ENCODE peak calls at places on chromosomes 6 and 20, in seven cellular contexts. One of them, this sample, is unnamed.

GRCh38 chr6:141026504-141026903 is 1106.2 kb upstream of the GJE1 start:
- DNase-seq in osteocyte: no peak
- DNase-seq in GM13976: no peak
- DNase-seq in fibroblast of lung: no peak
- DNase-seq in left lung: no peak
- DNase-seq in AG09309: no peak
- DNase-seq in endothelial cell: no peak
- DNase-seq in this sample: no peak

GRCh38 chr6:7085911-7086310 is 21.9 kb upstream of the RREB1 start:
- DNase-seq in osteocyte: no peak
- DNase-seq in GM13976: no peak
- DNase-seq in fibroblast of lung: peak; percentile 3
- DNase-seq in left lung: no peak
- DNase-seq in AG09309: no peak
- DNase-seq in endothelial cell: no peak
- DNase-seq in this sample: peak; percentile 43

GRCh38 chr6:76792394-76792793 is 670.9 kb downstream of the HTR1B start:
- DNase-seq in osteocyte: no peak
- DNase-seq in GM13976: no peak
- DNase-seq in fibroblast of lung: no peak
- DNase-seq in left lung: no peak
- DNase-seq in AG09309: no peak
- DNase-seq in endothelial cell: no peak
- DNase-seq in this sample: peak; percentile 61

GRCh38 chr6:169062272-169062671 is 191.4 kb downstream of the THBS2 start:
- DNase-seq in osteocyte: no peak
- DNase-seq in GM13976: no peak
- DNase-seq in fibroblast of lung: no peak
- DNase-seq in left lung: no peak
- DNase-seq in AG09309: no peak
- DNase-seq in endothelial cell: no peak
- DNase-seq in this sample: no peak

GRCh38 chr6:50120300-50120699 is 70.6 kb upstream of the DEFB112 start:
- DNase-seq in osteocyte: no peak
- DNase-seq in GM13976: no peak
- DNase-seq in fibroblast of lung: no peak
- DNase-seq in left lung: no peak
- DNase-seq in AG09309: no peak
- DNase-seq in endothelial cell: no peak
- DNase-seq in this sample: peak; percentile 51

GRCh38 chr6:25331085-25331685 is 52.0 kb downstream of the CARMIL1 start:
- DNase-seq in osteocyte: no peak
- DNase-seq in GM13976: no peak
- DNase-seq in fibroblast of lung: no peak
- DNase-seq in left lung: no peak
- DNase-seq in AG09309: no peak
- DNase-seq in endothelial cell: no peak
- DNase-seq in this sample: no peak

GRCh38 chr20:38633577-38634093 is 32.0 kb downstream of the ARHGAP40 start:
- DNase-seq in osteocyte: no peak
- DNase-seq in GM13976: peak; percentile 85
- DNase-seq in fibroblast of lung: peak; percentile 14
- DNase-seq in left lung: no peak
- DNase-seq in AG09309: no peak
- DNase-seq in endothelial cell: peak; percentile 82
- DNase-seq in this sample: peak; percentile 63

GRCh38 chr20:37524859-37525708 is 2.6 kb downstream of the BLCAP start:
- DNase-seq in osteocyte: no peak
- DNase-seq in GM13976: no peak
- DNase-seq in fibroblast of lung: peak; percentile 69
- DNase-seq in left lung: no peak
- DNase-seq in AG09309: no peak
- DNase-seq in endothelial cell: no peak
- DNase-seq in this sample: peak; percentile 94

GRCh38 chr6:27214126-27214601 is 33.3 kb upstream of the PRSS16 start:
- DNase-seq in osteocyte: no peak
- DNase-seq in GM13976: no peak
- DNase-seq in fibroblast of lung: no peak
- DNase-seq in left lung: no peak
- DNase-seq in AG09309: no peak
- DNase-seq in endothelial cell: no peak
- DNase-seq in this sample: no peak

GRCh38 chr6:109299695-109300564 is 82.3 kb downstream of the CD164 start:
- DNase-seq in osteocyte: no peak
- DNase-seq in GM13976: no peak
- DNase-seq in fibroblast of lung: no peak
- DNase-seq in left lung: no peak
- DNase-seq in AG09309: no peak
- DNase-seq in endothelial cell: no peak
- DNase-seq in this sample: no peak

DNA sequence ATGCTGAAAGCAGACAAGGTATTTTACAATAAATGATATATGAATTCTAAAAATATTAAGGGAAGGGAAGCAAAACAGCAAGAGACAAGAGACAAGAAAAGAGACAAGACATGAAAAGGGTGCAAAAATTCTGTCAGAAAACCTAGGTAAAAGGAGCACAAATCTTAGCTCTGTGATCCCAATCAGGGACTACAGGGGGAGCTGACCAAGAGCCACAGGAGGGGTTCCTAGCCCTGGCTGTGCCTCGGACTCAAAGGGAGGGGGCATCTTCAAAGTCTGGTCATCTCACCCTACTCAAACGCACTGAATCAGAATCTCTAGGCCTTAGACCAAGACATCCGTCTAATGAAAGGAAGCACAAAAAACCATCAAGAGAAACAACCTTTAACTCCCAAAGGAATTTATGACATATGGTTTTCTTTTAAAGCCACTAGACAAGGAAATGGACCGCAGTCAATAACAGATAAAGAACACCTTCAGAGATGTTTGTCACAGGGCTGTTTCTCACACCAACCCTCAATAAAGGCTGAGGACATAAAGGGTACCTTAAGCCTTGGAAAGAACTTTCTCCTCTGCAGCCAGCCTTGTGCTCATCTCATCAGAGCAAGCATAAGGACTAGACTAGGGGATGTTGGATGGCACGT is 130.4 kb upstream of the CDYL start:
- DNase-seq in osteocyte: no peak
- DNase-seq in GM13976: no peak
- DNase-seq in fibroblast of lung: no peak
- DNase-seq in left lung: no peak
- DNase-seq in AG09309: no peak
- DNase-seq in endothelial cell: no peak
- DNase-seq in this sample: no peak
- TF ChIP-seq CTCF in osteocyte: no peak
- TF ChIP-seq CTCF in GM13976: no peak
- TF ChIP-seq CTCF in fibroblast of lung: no peak
- TF ChIP-seq CTCF in left lung: no peak
- TF ChIP-seq CTCF in AG09309: no peak
- TF ChIP-seq CTCF in endothelial cell: no peak
- TF ChIP-seq CTCF in this sample: no peak

GRCh38 chr6:2285510-2285909 is 40.1 kb upstream of the GMDS start:
- DNase-seq in osteocyte: no peak
- DNase-seq in GM13976: no peak
- DNase-seq in fibroblast of lung: no peak
- DNase-seq in left lung: no peak
- DNase-seq in AG09309: no peak
- DNase-seq in endothelial cell: no peak
- DNase-seq in this sample: no peak
- TF ChIP-seq CTCF in osteocyte: no peak
- TF ChIP-seq CTCF in GM13976: no peak
- TF ChIP-seq CTCF in fibroblast of lung: no peak
- TF ChIP-seq CTCF in left lung: no peak
- TF ChIP-seq CTCF in AG09309: no peak
- TF ChIP-seq CTCF in endothelial cell: no peak
- TF ChIP-seq CTCF in this sample: no peak

DNA sequence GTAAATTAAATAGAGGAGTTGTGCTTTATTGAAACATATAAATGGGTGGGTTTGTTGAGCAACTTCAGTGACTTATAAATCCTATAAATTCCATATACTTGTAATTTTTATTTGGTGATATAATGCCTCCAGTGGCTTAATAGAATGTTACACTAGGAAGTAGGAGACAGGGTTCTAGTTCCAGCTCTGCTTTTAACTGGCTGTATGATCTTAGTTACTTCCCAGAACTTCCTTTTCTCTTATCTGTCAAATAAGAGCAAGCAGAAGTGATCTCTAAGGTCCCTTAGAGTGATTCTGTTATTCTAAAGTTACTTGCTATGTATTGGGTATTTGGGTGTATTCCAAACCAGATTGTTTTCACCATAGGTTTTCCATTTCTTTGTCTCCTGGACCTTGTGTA is 10.2 kb downstream of the ZSCAN23 start:
- DNase-seq in osteocyte: no peak
- DNase-seq in GM13976: no peak
- DNase-seq in fibroblast of lung: no peak
- DNase-seq in left lung: no peak
- DNase-seq in AG09309: no peak
- DNase-seq in endothelial cell: no peak
- DNase-seq in this sample: no peak
- TF ChIP-seq CTCF in osteocyte: no peak
- TF ChIP-seq CTCF in GM13976: no peak
- TF ChIP-seq CTCF in fibroblast of lung: no peak
- TF ChIP-seq CTCF in left lung: no peak
- TF ChIP-seq CTCF in AG09309: no peak
- TF ChIP-seq CTCF in endothelial cell: no peak
- TF ChIP-seq CTCF in this sample: no peak

DNA sequence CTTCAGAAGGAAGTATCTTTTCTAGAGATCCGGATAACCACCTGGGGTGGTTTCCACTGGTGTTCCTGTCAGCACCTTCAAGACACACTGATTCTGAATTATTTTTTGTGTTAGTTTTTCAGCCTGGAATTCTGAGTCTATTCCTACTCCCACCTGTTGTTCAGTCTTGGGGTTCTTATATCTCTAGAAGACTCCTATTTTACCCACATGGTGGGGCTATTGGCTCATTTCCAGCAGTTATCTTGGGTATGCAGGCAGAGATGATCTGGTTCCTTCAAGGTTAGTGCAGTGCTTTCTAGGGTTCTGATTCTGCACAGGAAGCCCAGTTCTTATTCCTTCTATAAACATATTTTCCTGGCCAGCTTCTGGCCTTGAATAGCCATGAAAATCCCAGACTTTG is 175.6 kb upstream of the PDE7B start:
- DNase-seq in osteocyte: no peak
- DNase-seq in GM13976: peak; percentile 16
- DNase-seq in fibroblast of lung: peak; percentile 13
- DNase-seq in left lung: no peak
- DNase-seq in AG09309: no peak
- DNase-seq in endothelial cell: peak; percentile 59
- DNase-seq in this sample: peak; percentile 57
- TF ChIP-seq CTCF in osteocyte: peak; percentile 58
- TF ChIP-seq CTCF in GM13976: peak; percentile 37
- TF ChIP-seq CTCF in fibroblast of lung: no peak
- TF ChIP-seq CTCF in left lung: no peak
- TF ChIP-seq CTCF in AG09309: no peak
- TF ChIP-seq CTCF in endothelial cell: peak; percentile 46
- TF ChIP-seq CTCF in this sample: no peak

DNA sequence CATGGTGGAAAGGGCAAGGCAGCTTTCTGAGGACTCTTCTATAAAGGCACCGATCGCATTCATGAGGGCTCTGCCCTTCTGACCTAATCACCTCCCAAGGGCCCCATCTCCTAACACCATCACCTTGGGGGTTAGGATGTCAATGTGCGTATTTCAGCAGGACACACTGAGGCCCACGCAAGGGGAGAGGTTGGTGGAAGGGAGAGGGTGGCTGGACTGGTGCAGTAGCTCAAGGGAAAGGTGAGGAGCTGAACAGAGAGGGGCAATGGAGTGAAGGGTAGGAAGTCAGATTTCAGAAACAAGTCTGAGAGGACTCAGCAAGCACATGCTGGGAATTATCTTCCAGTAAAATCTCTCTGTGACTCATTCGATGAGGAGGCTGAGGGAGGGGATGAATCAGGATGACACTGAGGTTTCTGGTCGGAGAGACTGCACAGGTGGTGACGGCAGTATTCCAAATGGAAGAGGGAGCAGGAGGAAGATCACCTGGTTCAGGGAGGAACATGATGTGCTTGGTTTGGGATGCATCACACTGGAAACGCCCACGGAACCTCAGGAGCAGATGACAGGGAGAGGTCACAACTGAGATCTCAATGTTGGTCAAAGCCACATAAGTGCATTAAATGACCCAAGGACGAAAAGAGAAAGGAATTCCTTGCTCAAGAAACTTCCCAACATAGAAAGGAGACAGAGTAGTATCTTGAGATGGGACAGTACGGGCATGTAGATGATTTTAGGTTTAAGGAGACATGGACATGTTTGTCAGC is 67.1 kb downstream of the TFAP2A start:
- DNase-seq in osteocyte: no peak
- DNase-seq in GM13976: no peak
- DNase-seq in fibroblast of lung: peak; percentile 57
- DNase-seq in left lung: no peak
- DNase-seq in AG09309: peak; percentile 32
- DNase-seq in endothelial cell: no peak
- DNase-seq in this sample: peak; percentile 87
- TF ChIP-seq CTCF in osteocyte: no peak
- TF ChIP-seq CTCF in GM13976: no peak
- TF ChIP-seq CTCF in fibroblast of lung: no peak
- TF ChIP-seq CTCF in left lung: no peak
- TF ChIP-seq CTCF in AG09309: no peak
- TF ChIP-seq CTCF in endothelial cell: no peak
- TF ChIP-seq CTCF in this sample: no peak

GRCh38 chr6:35566794-35567193 is 54.1 kb upstream of the TULP1 start:
- DNase-seq in osteocyte: no peak
- DNase-seq in GM13976: no peak
- DNase-seq in fibroblast of lung: no peak
- DNase-seq in left lung: no peak
- DNase-seq in AG09309: no peak
- DNase-seq in endothelial cell: no peak
- DNase-seq in this sample: no peak

GRCh38 chr6:35564733-35565132 is 52.0 kb upstream of the TULP1 start:
- DNase-seq in osteocyte: no peak
- DNase-seq in GM13976: no peak
- DNase-seq in fibroblast of lung: no peak
- DNase-seq in left lung: no peak
- DNase-seq in AG09309: no peak
- DNase-seq in endothelial cell: no peak
- DNase-seq in this sample: no peak

GRCh38 chr6:35573495-35574110 is 60.9 kb upstream of the TULP1 start:
- DNase-seq in osteocyte: no peak
- DNase-seq in GM13976: no peak
- DNase-seq in fibroblast of lung: no peak
- DNase-seq in left lung: no peak
- DNase-seq in AG09309: no peak
- DNase-seq in endothelial cell: no peak
- DNase-seq in this sample: no peak

DNA sequence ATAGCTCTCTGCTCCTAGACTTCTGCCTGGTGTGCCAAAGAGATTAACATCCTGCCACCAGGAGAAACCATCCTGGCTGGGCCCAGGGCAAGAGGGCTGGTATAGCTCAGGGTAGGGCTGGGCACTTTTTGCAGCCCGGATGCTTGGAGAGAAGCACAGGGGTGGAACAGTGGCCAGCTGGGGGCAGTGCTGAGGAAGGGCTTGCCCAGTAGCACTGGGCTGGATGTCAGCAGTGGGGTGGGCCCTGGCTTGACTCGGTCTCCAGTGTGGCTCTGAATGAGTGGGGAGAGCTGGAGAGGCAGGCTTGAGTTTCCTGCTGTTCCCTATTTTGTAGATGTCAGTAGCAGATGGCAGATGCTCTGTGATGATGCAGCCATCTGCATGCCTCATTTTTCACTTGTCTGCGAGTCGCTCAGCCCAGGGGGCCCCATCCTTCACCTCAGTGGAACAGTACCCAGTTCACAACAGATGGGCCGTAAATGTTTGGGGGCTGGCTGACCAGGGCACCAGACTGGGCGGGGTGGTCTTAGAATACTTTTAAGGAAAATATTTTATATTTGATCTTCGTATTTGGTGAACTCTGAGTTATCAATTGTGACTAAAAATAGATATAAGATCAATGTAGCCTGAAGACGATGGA is 56.4 kb upstream of the TULP1 start:
- DNase-seq in osteocyte: no peak
- DNase-seq in GM13976: peak; percentile 43
- DNase-seq in fibroblast of lung: no peak
- DNase-seq in left lung: no peak
- DNase-seq in AG09309: no peak
- DNase-seq in endothelial cell: peak; percentile 42
- DNase-seq in this sample: peak; percentile 66
- TF ChIP-seq CTCF in osteocyte: peak; percentile 48
- TF ChIP-seq CTCF in GM13976: peak; percentile 33
- TF ChIP-seq CTCF in fibroblast of lung: peak; percentile 20
- TF ChIP-seq CTCF in left lung: no peak
- TF ChIP-seq CTCF in AG09309: peak; percentile 37
- TF ChIP-seq CTCF in endothelial cell: peak; percentile 35
- TF ChIP-seq CTCF in this sample: peak; percentile 38